ENCODE peak calls at places on chromosomes 12 and 14, in six cellular contexts. R, N, Q, D, A and J are unnamed samples.

GRCh38 chr12:113077859-113078256 is 21.3 kb downstream of the DTX1 start:
- DNase-seq in D (no peak), Q (no peak), N (no peak), R (no peak), A (no peak), J (no peak)

GRCh38 chr12:20342111-20342510 is 26.2 kb upstream of the PDE3A start:
- DNase-seq in Q (no peak), D (no peak), R (no peak), A (no peak), N (no peak), J (no peak)

GRCh38 chr12:111156304-111156703 is 212.6 kb downstream of the PHETA1 start:
- DNase-seq in N (no peak), R (no peak), A (no peak), Q (no peak), D (no peak), J (no peak)

GRCh38 chr14:50955373-50956043 is 11.2 kb upstream of the PYGL start:
- DNase-seq in A (no peak), R (no peak), Q (peak; percentile 69), D (no peak), N (no peak), J (peak; percentile 12)

GRCh38 chr12:100733817-100734593 is 60.6 kb upstream of the ANO4 start:
- DNase-seq in D (no peak), R (no peak), Q (no peak), A (no peak), N (no peak), J (no peak)

GRCh38 chr12:23851602-23852001 is 97.9 kb downstream of the SOX5 start:
- DNase-seq in A (no peak), N (no peak), Q (no peak), D (no peak), R (no peak), J (no peak)

GRCh38 chr14:40213701-40214100 is 781.5 kb upstream of the FBXO33 start:
- DNase-seq in N (no peak), D (no peak), R (no peak), Q (no peak), A (no peak), J (no peak)

GRCh38 chr12:116937640-116938039 is 26.9 kb downstream of the FBXW8 start:
- DNase-seq in Q (no peak), R (no peak), N (no peak), D (no peak), A (no peak), J (no peak)

GRCh38 chr14:40623641-40624040 is 983.0 kb upstream of the LRFN5 start:
- DNase-seq in D (no peak), N (no peak), Q (no peak), R (no peak), A (no peak), J (no peak)

GRCh38 chr14:67680941-67681340 is 6.5 kb upstream of the VTI1B start:
- DNase-seq in R (no peak), D (no peak), Q (no peak), A (no peak), N (no peak), J (no peak)

GRCh38 chr14:103538291-103539055 is 9.5 kb downstream of the TRMT61A start:
- DNase-seq in Q (no peak), A (no peak), N (no peak), D (peak; percentile 23), R (no peak), J (no peak)

GRCh38 chr14:74882103-74882920 is 596 bp downstream of the DLST start:
- DNase-seq in Q (peak; percentile 60), D (no peak), A (no peak), R (peak; percentile 34), N (peak; percentile 42), J (no peak)

GRCh38 chr14:56490379-56490778 is 89.2 kb upstream of the TMEM260 start:
- DNase-seq in N (no peak), Q (no peak), D (no peak), R (peak; percentile 13), A (no peak), J (no peak)

GRCh38 chr12:87272846-87273245 is 756.4 kb downstream of the C12orf50 start:
- DNase-seq in D (no peak), R (no peak), Q (no peak), N (no peak), A (no peak), J (no peak)

GRCh38 chr12:110689601-110690430 is 901 bp upstream of the HVCN1 start:
- DNase-seq in R (no peak), Q (no peak), N (peak; percentile 71), A (no peak), D (no peak), J (no peak)